ENCODE peak calls at places on chromosomes 5 and 9, in seven cellular contexts. Z is NT2/D1, I is HepG2, K is HCT116, U is K562, L is H1, P is GM12878. G is an unnamed sample.
A peak's percentile ranks its signal among the peaks of the same experiment; 100 is the strongest.

GRCh38 chr5:67831081-67831480 is 384.5 kb upstream of the PIK3R1 start:
- DNase-seq in Z (no peak), I (no peak), K (no peak), U (no peak), L (no peak), P (no peak), G (no peak)

GRCh38 chr5:172872997-172873491 is 39.0 kb downstream of the ERGIC1 start:
- DNase-seq in Z (no peak), I (no peak), K (no peak), U (no peak), L (no peak), P (no peak), G (no peak)

GRCh38 chr5:74622122-74622521 is 18.4 kb downstream of the ENC1 start:
- DNase-seq in Z (no peak), I (no peak), K (no peak), U (no peak), L (no peak), P (no peak), G (no peak)

GRCh38 chr5:128574041-128574440 is 36.0 kb upstream of the FBN2 start:
- DNase-seq in Z (no peak), I (no peak), K (no peak), U (no peak), L (no peak), P (no peak), G (no peak)

GRCh38 chr5:117594165-117594564 is 1019.5 kb upstream of the SEMA6A start:
- DNase-seq in Z (no peak), I (no peak), K (no peak), U (no peak), L (no peak), P (no peak), G (no peak)

GRCh38 chr9:20225841-20226240 is 396.5 kb downstream of the MLLT3 start:
- DNase-seq in Z (no peak), I (no peak), K (no peak), U (no peak), L (no peak), P (no peak), G (no peak)

GRCh38 chr5:1723957-1724821 is 75.4 kb downstream of the MRPL36 start:
- DNase-seq in Z (no peak), I (no peak), K (no peak), U (no peak), L (peak; percentile 33), P (no peak), G (no peak)

GRCh38 chr9:101510344-101510940 is 23.2 kb upstream of the RNF20 start:
- DNase-seq in Z (no peak), I (no peak), K (no peak), U (no peak), L (no peak), P (no peak), G (no peak)

GRCh38 chr9:115590016-115590415 is 472.1 kb upstream of the TNC start:
- DNase-seq in Z (no peak), I (no peak), K (no peak), U (no peak), L (no peak), P (no peak), G (no peak)

GRCh38 chr9:7234144-7234543 is 476.4 kb downstream of the KDM4C start:
- DNase-seq in Z (peak; percentile 49), I (peak; percentile 52), K (peak; percentile 41), U (peak; percentile 43), L (peak; percentile 91), P (no peak), G (peak; percentile 7)

GRCh38 chr9:128550770-128551651 is 1.4 kb upstream of the SPTAN1 start:
- DNase-seq in Z (no peak), I (no peak), K (no peak), U (no peak), L (peak; percentile 52), P (no peak), G (no peak)

GRCh38 chr9:111978616-111979015 is 82.0 kb downstream of the UGCG start:
- DNase-seq in Z (no peak), I (no peak), K (no peak), U (no peak), L (no peak), P (no peak), G (no peak)

GRCh38 chr5:136374003-136374402 is 8.7 kb upstream of the TRPC7 start:
- DNase-seq in Z (no peak), I (peak; percentile 13), K (no peak), U (no peak), L (no peak), P (no peak), G (no peak)

GRCh38 chr5:10384483-10384882 is 31.0 kb downstream of the MARCHF6 start:
- DNase-seq in Z (no peak), I (no peak), K (no peak), U (no peak), L (no peak), P (no peak), G (no peak)

GRCh38 chr5:116658830-116659229 is 84.2 kb upstream of the SEMA6A start:
- DNase-seq in Z (no peak), I (no peak), K (no peak), U (no peak), L (no peak), P (no peak), G (no peak)

GRCh38 chr9:116267021-116267420 is 113.4 kb downstream of the PAPPA start:
- DNase-seq in Z (no peak), I (no peak), K (no peak), U (no peak), L (no peak), P (no peak), G (no peak)

GRCh38 chr9:555493-555892 is 286.0 kb upstream of the DMRT1 start:
- DNase-seq in Z (no peak), I (no peak), K (no peak), U (no peak), L (no peak), P (no peak), G (no peak)

GRCh38 chr9:103601287-103601686 is 492.8 kb upstream of the SMC2 start:
- DNase-seq in Z (no peak), I (no peak), K (no peak), U (no peak), L (no peak), P (no peak), G (no peak)

GRCh38 chr9:113488490-113488889 is 25.0 kb downstream of the RGS3 start:
- DNase-seq in Z (no peak), I (no peak), K (no peak), U (no peak), L (no peak), P (no peak), G (no peak)

DNA sequence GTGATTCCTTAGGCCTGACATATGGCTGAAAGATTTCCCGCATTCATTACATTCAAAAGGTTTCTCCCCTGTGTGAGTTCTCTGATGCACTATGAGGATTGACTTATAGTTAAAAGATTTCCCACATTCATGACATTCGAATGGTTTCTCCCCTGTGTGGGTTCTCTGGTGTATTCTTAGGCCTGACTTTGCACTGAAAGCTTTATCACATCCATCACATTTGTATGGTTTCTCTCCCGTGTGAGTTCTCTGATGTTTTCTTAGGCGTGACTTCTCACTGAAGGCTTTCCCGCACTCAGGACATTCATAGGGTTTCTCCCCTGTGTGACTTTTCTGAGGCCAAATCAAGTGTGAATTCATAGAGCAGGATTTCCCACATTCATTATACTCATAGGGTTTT is 35.8 kb downstream of the ZNF782 start:
- DNase-seq in Z (no peak), I (no peak), K (no peak), U (no peak), L (no peak), P (no peak), G (no peak)
- H3K9me3 ChIP-seq in Z (peaks cover 100% of the 10 kb centered on the region), I (peaks cover 93% of the 10 kb centered on the region), K (peaks cover 29% of the 10 kb centered on the region), U (peaks cover 27% of the 10 kb centered on the region), L (peaks cover 70% of the 10 kb centered on the region), P (peaks cover 49% of the 10 kb centered on the region), G (peaks cover 65% of the 10 kb centered on the region)

GRCh38 chr5:106397700-106398099 is 1273.0 kb downstream of the EFNA5 start:
- DNase-seq in Z (peak; percentile 1), I (no peak), K (peak; percentile 89), U (no peak), L (no peak), P (no peak), G (no peak)

GRCh38 chr5:106393276-106393675 is 1277.5 kb downstream of the EFNA5 start:
- DNase-seq in Z (no peak), I (no peak), K (no peak), U (no peak), L (no peak), P (no peak), G (no peak)

DNA sequence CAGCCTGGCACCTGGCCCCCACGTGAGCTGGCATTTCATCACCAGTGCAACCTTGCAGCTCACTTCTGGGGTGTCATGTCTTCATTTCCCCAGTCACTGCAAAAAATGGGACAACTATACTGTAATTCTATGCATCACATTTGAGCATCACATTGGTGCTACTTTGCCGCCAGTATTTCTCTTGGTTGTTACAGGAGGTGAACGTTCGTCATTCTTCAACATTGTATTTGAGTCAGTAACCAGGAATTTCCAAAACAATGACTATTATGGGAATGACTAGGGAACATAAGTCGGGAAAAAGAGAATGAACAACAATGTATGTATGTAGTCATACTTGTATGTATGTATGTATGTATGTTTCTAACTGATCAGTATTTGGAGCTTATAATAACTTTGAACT is 1278.0 kb downstream of the EFNA5 start:
- DNase-seq in Z (no peak), I (no peak), K (no peak), U (no peak), L (no peak), P (no peak), G (no peak)
- TF ChIP-seq YY1 in Z (no peak), I (no peak), K (no peak), U (no peak), L (no peak), P (no peak), G (no peak)

DNA sequence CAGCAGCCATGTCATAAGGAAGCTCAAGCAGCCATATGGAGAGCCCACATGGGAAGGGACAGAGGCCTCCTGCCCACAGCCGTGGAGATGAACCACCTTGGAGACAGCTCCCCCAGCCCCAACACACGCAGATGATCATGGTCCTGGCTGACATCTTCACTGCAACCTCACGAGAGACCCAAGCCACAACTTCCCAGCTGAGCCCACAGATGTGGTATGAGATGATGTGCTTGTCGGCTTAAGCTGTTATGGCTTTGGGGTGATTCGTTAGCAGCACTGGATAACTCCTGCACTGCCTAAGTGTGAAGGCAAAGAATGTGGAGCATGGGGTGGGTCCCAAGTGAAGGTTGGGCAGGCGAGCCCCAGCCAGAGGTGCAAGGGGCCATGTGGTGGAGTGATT is 163.4 kb downstream of the ERCC6L2 start:
- DNase-seq in Z (no peak), I (no peak), K (no peak), U (no peak), L (no peak), P (no peak), G (no peak)
- H3K9me3 ChIP-seq in Z (peaks cover 35% of the 10 kb centered on the region), I (no peaks in the 10 kb centered on the region), K (peaks cover 6% of the 10 kb centered on the region), U (peaks cover 9% of the 10 kb centered on the region), L (peaks cover 14% of the 10 kb centered on the region), P (peaks cover 1% of the 10 kb centered on the region), G (no peaks in the 10 kb centered on the region)

DNA sequence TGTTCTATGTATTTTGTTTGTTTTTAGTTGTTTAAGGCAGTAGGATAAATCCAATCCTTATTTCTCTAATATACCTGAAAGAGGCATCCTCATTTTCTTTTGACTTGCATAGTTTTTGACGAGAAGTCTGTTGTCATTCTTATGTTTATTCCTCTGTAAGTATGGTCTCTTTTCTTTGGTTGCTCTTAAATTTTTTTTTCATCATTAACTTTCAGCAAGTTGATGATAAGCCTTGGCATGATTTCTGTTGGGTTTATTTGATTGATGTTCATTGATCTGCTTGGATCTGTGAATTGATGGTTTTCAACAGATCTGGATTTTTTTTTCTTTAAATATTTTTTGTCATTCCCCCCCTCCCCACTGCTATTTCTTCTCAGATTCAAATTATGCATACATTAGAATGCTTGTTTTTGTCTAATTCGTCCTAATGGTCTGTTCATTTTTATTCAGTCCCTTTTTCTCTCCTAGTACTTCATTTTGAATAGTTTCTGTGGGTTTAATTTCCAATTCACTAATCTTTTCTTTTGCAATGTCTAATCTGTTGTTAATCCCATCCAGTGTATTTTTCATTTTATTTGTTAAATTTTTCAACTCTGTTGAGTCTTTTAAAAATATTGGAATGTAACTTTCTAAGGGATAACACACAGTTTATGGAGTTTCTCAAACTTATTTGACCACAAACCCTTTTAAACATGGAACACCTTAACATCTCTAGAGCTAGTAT is 495.9 kb downstream of the CSNK1G3 start:
- DNase-seq in Z (no peak), I (no peak), K (peak; percentile 16), U (no peak), L (no peak), P (no peak), G (no peak)
- TF ChIP-seq YY1 in Z (no peak), I (no peak), K (no peak), U (no peak), L (no peak), P (no peak), G (no peak)

G was measured in SK-N-SH.